ENCODE peak calls at places on chromosome 15, in six cellular contexts. Z is IMR-90, R is trophoblast cell, G is neuronal stem cell, F is mesenchymal stem cell, A is H1. Y is an unnamed sample.
A peak's percentile ranks its signal among the peaks of the same experiment; 100 is the strongest.

GRCh38 chr15:40285151-40285898 is 2.5 kb upstream of the ANKRD63 start:
- DNase-seq in A (no peak), R (no peak), F (peak; percentile 49), G (no peak), Z (no peak), Y (no peak)

GRCh38 chr15:26087395-26087794 is 224.3 kb upstream of the ATP10A start:
- DNase-seq in A (no peak), R (peak; percentile 49), F (no peak), Z (peak; percentile 44), G (no peak), Y (no peak)

GRCh38 chr15:31561156-31561555 is 234.5 kb downstream of the KLF13 start:
- DNase-seq in G (no peak), F (no peak), Z (no peak), R (no peak), A (no peak), Y (no peak)

GRCh38 chr15:85494035-85494793 is 113.8 kb downstream of the AKAP13 start:
- DNase-seq in R (peak; percentile 8), F (peak; percentile 97), Z (peak; percentile 95), G (no peak), A (no peak), Y (no peak)

GRCh38 chr15:65008989-65009388 is 19.3 kb upstream of the SPG21 start:
- DNase-seq in F (no peak), Z (no peak), A (no peak), R (no peak), G (no peak), Y (no peak)

GRCh38 chr15:101597360-101597928 is 54.7 kb downstream of the TM2D3 start:
- DNase-seq in Z (no peak), A (no peak), R (no peak), F (no peak), G (no peak), Y (no peak)

GRCh38 chr15:94582368-94582767 is 351.0 kb downstream of the MCTP2 start:
- DNase-seq in R (peak; percentile 11), A (peak; percentile 59), Z (no peak), G (peak; percentile 46), F (peak; percentile 22), Y (peak; percentile 63)

GRCh38 chr15:56472278-56472677 is 7.3 kb upstream of the MNS1 start:
- DNase-seq in A (no peak), F (no peak), G (no peak), R (no peak), Z (no peak), Y (no peak)

GRCh38 chr15:29457729-29458128 is 188.1 kb upstream of the NSMCE3 start:
- DNase-seq in Z (no peak), A (no peak), R (no peak), G (no peak), F (no peak), Y (no peak)

GRCh38 chr15:58522391-58522790 is 90.6 kb downstream of the LIPC start:
- DNase-seq in G (no peak), R (no peak), Z (no peak), A (no peak), F (no peak), Y (no peak)

GRCh38 chr15:75178171-75178937 is 23.3 kb upstream of the C15orf39 start:
- DNase-seq in A (peak; percentile 72), Z (no peak), R (no peak), G (no peak), F (peak; percentile 49), Y (peak; percentile 59)

GRCh38 chr15:82851981-82852511 is 42.6 kb downstream of the WHAMM start:
- DNase-seq in F (no peak), G (no peak), A (no peak), R (no peak), Z (peak; percentile 76), Y (no peak)

GRCh38 chr15:71168163-71168832 is 53.0 kb downstream of the THSD4 start:
- DNase-seq in A (no peak), F (no peak), Z (no peak), R (no peak), G (no peak), Y (no peak)

GRCh38 chr15:47888721-47889120 is 171.4 kb downstream of the SEMA6D start:
- DNase-seq in R (no peak), Z (no peak), G (no peak), A (no peak), F (no peak), Y (no peak)

GRCh38 chr15:73317651-73318462 is 50.9 kb downstream of the HCN4 start:
- DNase-seq in R (peak; percentile 26), G (no peak), F (no peak), Z (no peak), A (no peak), Y (peak; percentile 22)

GRCh38 chr15:72474466-72474911 is 359 bp downstream of the ARIH1 start:
- DNase-seq in Z (no peak), A (no peak), G (no peak), F (no peak), R (no peak), Y (no peak)

GRCh38 chr15:28948036-28948435 is 62.3 kb downstream of the APBA2 start:
- DNase-seq in F (no peak), R (no peak), A (no peak), G (no peak), Z (no peak), Y (no peak)

GRCh38 chr15:25863067-25863967 is at the start of gene ATP10A:
- DNase-seq in Z (peak; percentile 71), A (peak; percentile 73), R (no peak), F (peak; percentile 8), G (peak; percentile 24), Y (peak; percentile 56)

GRCh38 chr15:60932051-60932915 is 296.8 kb downstream of the RORA start:
- DNase-seq in A (no peak), Z (peak; percentile 28), F (peak; percentile 8), R (no peak), G (no peak), Y (peak; percentile 35)

GRCh38 chr15:38189651-38190280 is 62.9 kb upstream of the SPRED1 start:
- DNase-seq in Z (no peak), G (no peak), R (peak; percentile 31), A (no peak), F (no peak), Y (no peak)

GRCh38 chr15:70417536-70417935 is 319.8 kb upstream of the TLE3 start:
- DNase-seq in G (no peak), Z (no peak), A (no peak), F (no peak), R (no peak), Y (no peak)

GRCh38 chr15:70290708-70291107 is 193.0 kb upstream of the TLE3 start:
- DNase-seq in F (no peak), A (no peak), R (peak; percentile 21), G (no peak), Z (no peak), Y (no peak)

GRCh38 chr15:48866141-48866563 is 11.8 kb upstream of the EID1 start:
- DNase-seq in Z (peak; percentile 58), G (no peak), R (no peak), F (peak; percentile 69), A (no peak), Y (no peak)

DNA sequence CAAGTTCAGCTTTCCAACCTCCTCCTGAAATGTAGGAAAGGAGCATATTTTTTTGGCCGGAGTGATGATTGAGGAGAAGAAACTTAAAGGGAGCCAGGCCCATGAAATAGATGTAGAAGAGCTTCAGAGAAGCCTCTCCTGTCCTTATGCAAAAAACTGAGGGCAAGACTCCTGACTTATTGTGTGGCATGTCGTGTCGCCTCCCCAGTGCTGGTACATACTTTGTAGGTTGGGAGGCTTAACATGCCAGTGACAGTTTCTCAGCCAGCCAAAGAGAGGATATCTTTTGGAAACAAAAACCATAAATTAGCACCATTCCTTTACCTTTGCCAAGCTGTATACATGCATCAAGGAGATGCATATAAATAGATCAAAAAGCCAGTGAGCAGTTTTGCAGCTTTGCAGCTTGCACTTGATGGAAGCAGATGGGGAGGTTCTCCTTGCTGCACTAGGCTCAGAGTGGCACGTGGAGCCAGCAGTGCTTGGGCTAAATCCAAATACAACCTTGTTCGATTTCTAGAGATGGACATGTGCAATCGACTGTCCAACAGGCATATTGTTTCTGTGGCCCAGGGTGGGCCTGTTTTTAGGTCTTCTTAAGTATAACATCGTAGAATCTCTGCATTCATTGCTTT is 10.2 kb downstream of the SLCO3A1 start:
- DNase-seq in G (no peak), A (no peak), F (no peak), Z (no peak), R (no peak), Y (no peak)
- H4K91ac ChIP-seq in G (no peak overlapping the region), A (no peak overlapping the region), F (no peak overlapping the region), Z (no peak overlapping the region), R (no peak overlapping the region), Y (no peak overlapping the region)

DNA sequence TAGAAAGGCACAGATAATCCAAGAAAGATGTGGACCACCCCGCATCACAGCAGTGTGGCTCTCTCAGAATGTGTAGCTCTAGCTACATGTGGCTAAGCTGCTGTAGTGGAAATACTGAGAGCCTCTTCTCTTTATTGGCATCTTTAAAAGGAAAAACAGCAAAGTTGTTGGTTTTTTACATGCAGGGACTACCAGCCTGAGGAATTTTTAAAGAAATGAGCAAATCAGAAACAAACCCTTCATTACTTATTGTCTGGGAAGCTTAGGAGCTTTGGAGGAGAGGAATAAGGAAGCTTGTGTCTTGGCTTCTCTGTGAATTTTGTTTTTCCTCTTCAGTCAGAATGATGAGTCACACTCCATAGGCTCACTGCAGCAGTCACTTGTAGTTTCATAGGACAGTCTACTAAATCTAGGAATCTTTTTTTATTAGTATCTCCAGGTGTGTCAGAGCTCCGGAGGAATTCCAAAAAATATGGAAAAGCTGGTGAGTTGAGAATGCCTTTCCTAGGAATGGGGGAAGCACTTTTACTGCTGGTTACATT is 27.5 kb downstream of the POLG start:
- DNase-seq in A (no peak), Z (peak; percentile 66), G (no peak), R (no peak), F (peak; percentile 45), Y (no peak)
- H4K91ac ChIP-seq in A (no peak overlapping the region), Z (no peak overlapping the region), G (no peak overlapping the region), R (no peak overlapping the region), F (no peak overlapping the region), Y (no peak overlapping the region)

DNA sequence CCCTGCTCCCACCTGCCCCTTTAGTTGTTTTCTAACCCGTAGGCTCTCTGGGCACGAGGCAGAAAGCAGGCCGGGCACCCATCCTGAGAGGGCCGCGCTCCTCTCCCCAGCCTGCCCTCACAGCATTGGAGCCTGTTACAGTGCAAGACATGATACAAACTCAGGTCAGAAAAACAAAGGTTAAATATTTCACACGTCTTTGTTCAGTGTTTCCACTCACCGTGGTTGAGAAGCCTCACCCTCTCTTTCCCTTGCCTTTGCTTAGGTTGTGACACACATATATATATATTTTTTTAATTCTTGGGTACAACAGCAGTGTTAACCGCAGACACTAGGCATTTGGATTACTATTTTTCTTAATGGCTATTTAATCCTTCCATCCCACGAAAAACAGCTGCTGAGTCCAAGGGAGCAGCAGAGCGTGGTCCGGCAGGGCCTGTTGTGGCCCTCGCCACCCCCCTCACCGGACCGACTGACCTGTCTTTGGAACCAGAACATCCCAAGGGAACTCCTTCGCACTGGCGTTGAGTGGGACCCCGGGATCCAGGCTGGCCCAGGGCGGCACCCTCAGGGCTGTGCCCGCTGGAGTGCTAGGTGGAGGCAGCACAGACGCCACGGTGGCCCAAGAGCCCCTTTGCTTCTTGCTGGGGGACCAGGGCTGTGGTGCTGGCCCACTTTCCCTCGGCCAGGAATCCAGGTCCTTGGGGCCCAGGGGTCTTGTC is 48.5 kb downstream of the PGPEP1L start:
- DNase-seq in Z (no peak), A (no peak), G (no peak), R (no peak), F (no peak), Y (no peak)
- H4K91ac ChIP-seq in Z (no peak overlapping the region), A (no peak overlapping the region), G (no peak overlapping the region), R (no peak overlapping the region), F (no peak overlapping the region), Y (no peak overlapping the region)

GRCh38 chr15:66152650-66153049 is 100.9 kb downstream of the MEGF11 start:
- DNase-seq in Z (no peak), R (no peak), A (no peak), G (no peak), F (no peak), Y (no peak)
- H4K91ac ChIP-seq in Z (no peak overlapping the region), R (no peak overlapping the region), A (no peak overlapping the region), G (no peak overlapping the region), F (no peak overlapping the region), Y (no peak overlapping the region)